ENCODE peak calls at places on chromosome 1, in ten cellular contexts. G, J, C, D, O, B, S, E, X and R are unnamed samples.

GRCh38 chr1:54112969-54113368 is 39.8 kb downstream of the CDCP2 start:
- DNase-seq in C (no peak), G (peak; percentile 40), X (no peak), D (no peak), O (no peak), J (no peak), S (no peak), E (peak; percentile 22), B (no peak), R (no peak)

GRCh38 chr1:52523376-52523775 is 29.5 kb downstream of the TUT4 start:
- DNase-seq in S (no peak), G (no peak), D (no peak), C (peak; percentile 8), B (no peak), J (no peak), X (no peak), E (peak; percentile 33), O (no peak), R (peak; percentile 53)

GRCh38 chr1:197884173-197884572 is 18.3 kb upstream of the C1orf53 start:
- DNase-seq in O (no peak), D (no peak), B (peak; percentile 42), J (no peak), S (no peak), C (no peak), X (no peak), E (peak; percentile 44), G (peak; percentile 66), R (no peak)

GRCh38 chr1:160844447-160845232 is 18.0 kb downstream of the CD244 start:
- DNase-seq in O (no peak), G (no peak), B (no peak), X (no peak), S (no peak), D (no peak), E (no peak), J (no peak), C (no peak), R (no peak)

GRCh38 chr1:40770296-40771070 is 13.1 kb upstream of the KCNQ4 start:
- DNase-seq in D (no peak), B (no peak), G (peak; percentile 68), J (no peak), E (no peak), C (no peak), X (no peak), S (no peak), O (no peak), R (no peak)

GRCh38 chr1:187244623-187245022 is 415.9 kb downstream of the PLA2G4A start:
- DNase-seq in B (no peak), D (peak; percentile 6), O (no peak), G (no peak), J (no peak), X (no peak), C (no peak), S (no peak), E (no peak), R (peak; percentile 81)

GRCh38 chr1:75134939-75135828 is 996 bp downstream of the LHX8 start:
- DNase-seq in B (no peak), S (no peak), G (peak; percentile 83), X (no peak), D (no peak), O (no peak), J (no peak), C (no peak), E (peak; percentile 12), R (peak; percentile 1)

GRCh38 chr1:109873278-109874175 is 37.1 kb upstream of the CSF1 start:
- DNase-seq in D (no peak), J (no peak), G (peak; percentile 64), X (no peak), E (no peak), C (no peak), B (no peak), S (no peak), O (no peak), R (peak; percentile 60)

GRCh38 chr1:206468571-206468970 is 1.7 kb upstream of the IKBKE start:
- DNase-seq in C (no peak), B (no peak), E (no peak), G (no peak), S (no peak), X (no peak), O (no peak), D (no peak), J (no peak), R (no peak)

GRCh38 chr1:206470692-206471414 is 577 bp downstream of the IKBKE start:
- DNase-seq in E (peak; percentile 61), J (no peak), X (peak; percentile 60), C (peak; percentile 49), D (no peak), G (peak; percentile 84), B (peak; percentile 26), O (peak; percentile 58), S (no peak), R (peak; percentile 87)

GRCh38 chr1:206471415-206471801 is 1.1 kb downstream of the IKBKE start:
- DNase-seq in D (no peak), O (no peak), J (no peak), C (no peak), S (no peak), E (no peak), G (no peak), B (no peak), X (no peak), R (no peak)

GRCh38 chr1:206469411-206469932 is 804 bp upstream of the IKBKE start:
- DNase-seq in D (no peak), J (no peak), O (no peak), E (no peak), B (no peak), C (no peak), X (peak; percentile 63), S (no peak), G (no peak), R (no peak)

DNA sequence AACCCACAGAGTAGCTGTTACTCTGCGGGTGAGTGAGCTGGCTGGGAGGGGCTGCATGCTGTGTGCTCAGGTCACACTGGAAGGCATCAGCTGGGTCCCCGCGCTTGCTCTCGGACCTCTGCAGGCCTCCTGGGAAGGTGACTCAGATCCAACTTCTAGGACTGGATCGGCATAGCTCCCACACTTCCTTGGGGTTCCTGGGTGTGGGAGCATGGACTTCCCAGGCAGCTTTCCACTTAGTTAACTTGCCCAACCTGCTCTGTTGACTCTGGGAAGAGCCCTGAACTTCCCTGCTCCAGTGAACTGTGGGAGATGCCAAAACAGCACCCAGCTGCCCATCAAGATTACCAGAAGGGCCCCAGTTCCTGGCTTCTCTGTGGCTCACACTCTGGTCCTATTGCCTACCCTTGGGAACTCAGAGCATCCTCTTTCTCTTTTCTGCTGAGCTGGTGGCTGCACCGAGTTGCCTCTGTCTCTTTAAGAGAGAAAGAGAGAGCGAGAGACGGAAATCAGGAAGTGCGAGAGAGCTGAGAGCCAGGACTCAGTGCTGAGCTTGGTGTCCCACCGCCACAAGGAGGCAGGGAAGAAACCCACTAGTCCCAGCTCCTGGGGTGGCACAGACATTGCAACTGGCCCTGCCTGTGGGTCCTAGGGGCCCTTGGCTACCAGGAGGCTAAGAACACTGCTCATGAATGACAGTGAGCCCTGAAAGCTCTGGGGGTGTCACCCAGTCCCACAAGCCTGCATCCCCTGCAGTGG is at the start of gene IKBKE:
- DNase-seq in O (peak; percentile 96), C (peak; percentile 42), S (no peak), E (peak; percentile 79), B (peak; percentile 55), X (peak; percentile 89), G (peak; percentile 88), D (peak; percentile 51), J (no peak), R (peak; percentile 79)
- TF ChIP-seq CTCF in O (no peak), C (peak; percentile 44), S (no peak), E (peak; percentile 29), B (no peak), X (peak; percentile 26), G (peak; percentile 61), D (no peak), J (no peak), R (peak; percentile 60)

DNA sequence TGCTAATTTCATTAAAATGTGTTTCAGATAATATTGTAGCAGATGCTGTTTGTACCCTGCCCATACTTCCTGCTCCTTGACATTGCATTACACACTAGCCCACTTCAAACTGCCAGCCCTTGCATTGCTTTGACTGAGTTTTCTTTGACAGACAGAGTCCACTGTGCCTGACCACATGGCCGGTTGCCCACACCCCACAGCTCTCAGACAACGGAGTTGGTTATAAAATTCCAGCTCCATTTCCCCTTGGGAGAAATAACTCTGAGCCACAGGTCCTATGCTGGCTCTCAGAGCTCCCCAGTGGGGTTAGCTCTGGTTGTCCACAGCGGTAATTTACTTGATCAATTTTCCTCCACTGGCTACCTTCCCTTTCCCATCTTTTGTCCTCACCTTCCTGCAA is 114.4 kb upstream of the SLC44A3 start:
- DNase-seq in J (no peak), S (no peak), B (no peak), E (no peak), G (no peak), C (no peak), X (no peak), O (no peak), D (no peak), R (no peak)
- TF ChIP-seq CTCF in J (no peak), S (no peak), B (no peak), E (no peak), G (no peak), C (no peak), X (no peak), O (no peak), D (no peak), R (no peak)

GRCh38 chr1:8568837-8569236 is 248.6 kb downstream of the RERE start:
- DNase-seq in B (no peak), D (no peak), G (no peak), J (no peak), S (no peak), C (no peak), X (no peak), O (no peak), E (no peak), R (no peak)

GRCh38 chr1:8569242-8569641 is 248.2 kb downstream of the RERE start:
- DNase-seq in J (no peak), E (no peak), G (no peak), D (no peak), B (no peak), X (no peak), O (no peak), S (no peak), C (no peak), R (no peak)

GRCh38 chr1:8572106-8572505 is 245.3 kb downstream of the RERE start:
- DNase-seq in C (no peak), D (no peak), J (no peak), O (no peak), X (no peak), E (peak; percentile 45), S (no peak), G (no peak), B (no peak), R (no peak)

GRCh38 chr1:8570435-8570834 is 247.0 kb downstream of the RERE start:
- DNase-seq in G (no peak), O (no peak), S (no peak), D (no peak), C (no peak), J (no peak), X (no peak), E (no peak), B (no peak), R (peak; percentile 39)

GRCh38 chr1:8571200-8571984 is 246.0 kb downstream of the RERE start:
- DNase-seq in X (peak; percentile 18), J (no peak), B (peak; percentile 30), O (no peak), S (no peak), G (no peak), C (no peak), D (no peak), E (peak; percentile 78), R (peak; percentile 75)
- TF ChIP-seq CTCF in X (peak; percentile 54), J (no peak), B (peak; percentile 25), O (peak; percentile 44), S (no peak), G (peak; percentile 42), C (peak; percentile 61), D (peak; percentile 28), E (peak; percentile 55), R (peak; percentile 61)

GRCh38 chr1:234578087-234578486 is 31.9 kb downstream of the IRF2BP2 start:
- DNase-seq in O (no peak), S (no peak), J (no peak), E (no peak), B (no peak), C (no peak), G (no peak), D (no peak), X (no peak), R (no peak)

GRCh38 chr1:234581063-234581714 is 28.8 kb downstream of the IRF2BP2 start:
- DNase-seq in J (no peak), X (no peak), S (no peak), G (no peak), D (no peak), B (no peak), E (no peak), C (no peak), O (no peak), R (no peak)

GRCh38 chr1:234578735-234579134 is 31.2 kb downstream of the IRF2BP2 start:
- DNase-seq in S (no peak), C (no peak), O (no peak), X (no peak), G (no peak), B (no peak), E (no peak), D (no peak), J (no peak), R (no peak)

GRCh38 chr1:234582186-234582585 is 27.8 kb downstream of the IRF2BP2 start:
- DNase-seq in B (no peak), G (no peak), X (no peak), D (no peak), O (no peak), S (no peak), E (no peak), C (no peak), J (no peak), R (no peak)

DNA sequence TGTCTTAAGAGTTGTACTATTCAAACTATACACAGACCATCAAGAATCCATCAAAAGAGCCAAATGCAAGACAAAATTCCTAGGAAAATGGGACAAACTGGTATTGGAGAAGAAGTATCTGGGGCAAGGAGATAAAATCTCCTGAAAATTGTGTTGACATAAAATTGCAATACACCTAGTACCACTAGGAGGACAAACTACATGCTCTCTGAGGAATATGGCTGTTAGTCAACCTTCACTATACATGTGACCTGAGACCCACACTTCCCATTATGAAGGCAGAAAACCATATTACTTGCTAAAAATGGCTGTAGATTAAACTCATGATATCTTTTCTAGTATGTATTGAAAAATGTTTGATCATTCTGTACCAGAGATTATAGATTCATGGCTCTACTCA is 30.0 kb downstream of the IRF2BP2 start:
- DNase-seq in D (no peak), O (peak; percentile 69), S (no peak), J (no peak), G (no peak), B (no peak), X (peak; percentile 26), C (no peak), E (no peak), R (peak; percentile 54)
- TF ChIP-seq CTCF in D (no peak), O (peak; percentile 21), S (no peak), J (no peak), G (peak; percentile 63), B (peak; percentile 14), X (no peak), C (peak; percentile 25), E (no peak), R (peak; percentile 45)